ENCODE peak calls at places on chromosome 13, in nine cellular contexts. N is nephron progenitor cell; L is progenitor cell of endocrine pancreas; A is mesenteric fat pad; E is CD4-positive, alpha-beta T cell; Q is ACHN; H is A549; T is adrenal gland; F is stimulated activated CD4-positive, alpha-beta T cell treated with anti-CD3 and anti-CD28 coated beads, TNF-alpha, amount 100 ng/mL, for 48 hours. B is an unnamed sample.

GRCh38 chr13:42266464-42266863 is 5.5 kb upstream of the AKAP11 start:
- DNase-seq in N (no peak), L (no peak), A (no peak), E (no peak), Q (peak), H (no peak), T (no peak), F (no peak), B (no peak)

GRCh38 chr13:73967397-73968165 is 166.6 kb downstream of the KLF12 start:
- DNase-seq in N (no peak), L (no peak), A (no peak), E (no peak), Q (peak), H (no peak), T (no peak), F (no peak), B (no peak)

GRCh38 chr13:93231867-93232266 is 5.3 kb downstream of the GPC6 start:
- DNase-seq in N (no peak), L (no peak), A (no peak), E (no peak), Q (no peak), H (no peak), T (no peak), F (no peak), B (no peak)

GRCh38 chr13:75702476-75702875 is 66.3 kb downstream of the LMO7 start:
- DNase-seq in N (no peak), L (no peak), A (no peak), E (no peak), Q (no peak), H (no peak), T (no peak), F (no peak), B (no peak)

GRCh38 chr13:52128714-52129700 is at the start of gene NEK5:
- DNase-seq in N (peak), L (peak), A (peak), E (peak), Q (peak), H (peak), T (peak), F (peak), B (peak)

GRCh38 chr13:26971990-26972888 is 199.4 kb downstream of the USP12 start:
- DNase-seq in N (peak), L (no peak), A (no peak), E (no peak), Q (no peak), H (peak), T (no peak), F (no peak), B (no peak)

GRCh38 chr13:111516712-111517640 is 196.5 kb downstream of the TEX29 start:
- DNase-seq in N (no peak), L (no peak), A (peak), E (no peak), Q (no peak), H (no peak), T (no peak), F (no peak), B (no peak)

GRCh38 chr13:27679896-27680295 is 58.2 kb downstream of the POLR1D start:
- DNase-seq in N (no peak), L (no peak), A (no peak), E (no peak), Q (no peak), H (no peak), T (no peak), F (no peak), B (no peak)

GRCh38 chr13:44371421-44371820 is 2.2 kb upstream of the SERP2 start:
- DNase-seq in N (no peak), L (no peak), A (no peak), E (no peak), Q (no peak), H (no peak), T (no peak), F (no peak), B (no peak)

GRCh38 chr13:113657851-113658741 is at the start of gene ATP4B:
- DNase-seq in N (no peak), L (no peak), A (peak), E (peak), Q (no peak), H (no peak), T (no peak), F (no peak), B (no peak)

GRCh38 chr13:50945669-50946068 is 36.1 kb downstream of the RNASEH2B start:
- DNase-seq in N (no peak), L (no peak), A (no peak), E (no peak), Q (no peak), H (no peak), T (no peak), F (no peak), B (no peak)

GRCh38 chr13:97224544-97225324 is 2.6 kb downstream of the MBNL2 start:
- DNase-seq in N (no peak), L (no peak), A (no peak), E (no peak), Q (peak), H (no peak), T (no peak), F (no peak), B (no peak)

GRCh38 chr13:30743319-30744055 is 8.1 kb downstream of the ALOX5AP start:
- DNase-seq in N (no peak), L (no peak), A (no peak), E (no peak), Q (peak), H (peak), T (no peak), F (no peak), B (no peak)

GRCh38 chr13:74794582-74794981 is 660.4 kb upstream of the KLF12 start:
- DNase-seq in N (no peak), L (no peak), A (no peak), E (no peak), Q (no peak), H (no peak), T (no peak), F (no peak), B (no peak)

GRCh38 chr13:30907167-30907761 is 1.2 kb downstream of the MEDAG start:
- DNase-seq in N (no peak), L (no peak), A (no peak), E (no peak), Q (no peak), H (no peak), T (no peak), F (no peak), B (no peak)

GRCh38 chr13:65011403-65011802 is 2218.7 kb downstream of the PCDH9 start:
- DNase-seq in N (no peak), L (no peak), A (no peak), E (no peak), Q (no peak), H (no peak), T (no peak), F (no peak), B (no peak)

GRCh38 chr13:97018029-97018819 is 23.9 kb upstream of the OXGR1 start:
- DNase-seq in N (peak), L (peak), A (no peak), E (no peak), Q (peak), H (peak), T (peak), F (no peak), B (peak)

GRCh38 chr13:109778102-109778542 is 8.3 kb downstream of the IRS2 start:
- DNase-seq in N (no peak), L (no peak), A (no peak), E (no peak), Q (peak), H (peak), T (no peak), F (no peak), B (no peak)

GRCh38 chr13:34064456-34065205 is 246.7 kb downstream of the RFC3 start:
- DNase-seq in N (no peak), L (no peak), A (no peak), E (no peak), Q (no peak), H (no peak), T (no peak), F (no peak), B (no peak)

GRCh38 chr13:40440990-40441820 is 225.2 kb downstream of the FOXO1 start:
- DNase-seq in N (no peak), L (no peak), A (no peak), E (no peak), Q (no peak), H (peak), T (peak), F (no peak), B (no peak)

GRCh38 chr13:39038569-39038898 is 278 bp downstream of the NHLRC3 start:
- DNase-seq in N (no peak), L (no peak), A (no peak), E (peak), Q (peak), H (peak), T (peak), F (peak), B (peak)

GRCh38 chr13:73259061-73259908 is 200.5 kb downstream of the KLF5 start:
- DNase-seq in N (no peak), L (no peak), A (no peak), E (no peak), Q (no peak), H (no peak), T (no peak), F (no peak), B (no peak)

GRCh38 chr13:79423801-79424642 is 18.0 kb upstream of the RBM26 start:
- DNase-seq in N (no peak), L (no peak), A (no peak), E (no peak), Q (peak), H (peak), T (no peak), F (no peak), B (no peak)

GRCh38 chr13:36082806-36083205 is 48.4 kb downstream of the DCLK1 start:
- DNase-seq in N (no peak), L (no peak), A (no peak), E (no peak), Q (no peak), H (no peak), T (no peak), F (no peak), B (no peak)

GRCh38 chr13:100175078-100175802 is 86.3 kb downstream of the PCCA start:
- DNase-seq in N (no peak), L (no peak), A (no peak), E (no peak), Q (no peak), H (no peak), T (no peak), F (no peak), B (no peak)

GRCh38 chr13:85194482-85194881 is 604.7 kb downstream of the SLITRK6 start:
- DNase-seq in N (no peak), L (no peak), A (no peak), E (no peak), Q (no peak), H (no peak), T (no peak), F (no peak), B (no peak)

GRCh38 chr13:24293761-24294160 is 15.6 kb upstream of the C1QTNF9 start:
- DNase-seq in N (no peak), L (no peak), A (no peak), E (no peak), Q (no peak), H (no peak), T (no peak), F (no peak), B (no peak)

GRCh38 chr13:98537306-98537705 is 39.6 kb downstream of the STK24 start:
- DNase-seq in N (no peak), L (no peak), A (no peak), E (no peak), Q (no peak), H (no peak), T (no peak), F (no peak), B (no peak)

GRCh38 chr13:40275636-40276035 is 390.8 kb downstream of the FOXO1 start:
- DNase-seq in N (no peak), L (no peak), A (no peak), E (no peak), Q (no peak), H (no peak), T (no peak), F (no peak), B (no peak)

GRCh38 chr13:23776698-23777570 is 112.3 kb downstream of the MIPEP start:
- DNase-seq in N (no peak), L (no peak), A (no peak), E (no peak), Q (no peak), H (no peak), T (no peak), F (no peak), B (no peak)

GRCh38 chr13:101711307-101712025 is 259.0 kb downstream of the ITGBL1 start:
- DNase-seq in N (no peak), L (no peak), A (no peak), E (no peak), Q (no peak), H (no peak), T (no peak), F (no peak), B (no peak)

GRCh38 chr13:81223784-81224501 is 883.0 kb upstream of the SPRY2 start:
- DNase-seq in N (no peak), L (no peak), A (no peak), E (no peak), Q (no peak), H (no peak), T (no peak), F (no peak), B (no peak)

GRCh38 chr13:46355088-46355468 is 32.0 kb downstream of the RUBCNL start:
- DNase-seq in N (no peak), L (no peak), A (no peak), E (no peak), Q (no peak), H (no peak), T (no peak), F (no peak), B (no peak)

GRCh38 chr13:38979891-38980627 is 10.6 kb downstream of the STOML3 start:
- DNase-seq in N (no peak), L (no peak), A (no peak), E (no peak), Q (no peak), H (no peak), T (no peak), F (no peak), B (no peak)

GRCh38 chr13:38530492-38530891 is 156.4 kb upstream of the FREM2 start:
- DNase-seq in N (no peak), L (no peak), A (no peak), E (no peak), Q (peak), H (no peak), T (no peak), F (no peak), B (no peak)

GRCh38 chr13:40158218-40158617 is 502.8 kb downstream of the COG6 start:
- DNase-seq in N (no peak), L (no peak), A (no peak), E (no peak), Q (no peak), H (no peak), T (no peak), F (no peak), B (no peak)

GRCh38 chr13:108996430-108996829 is 367.0 kb downstream of the MYO16 start:
- DNase-seq in N (no peak), L (no peak), A (no peak), E (no peak), Q (no peak), H (no peak), T (no peak), F (no peak), B (no peak)

GRCh38 chr13:51271008-51271407 is 48.8 kb downstream of the FAM124A start:
- DNase-seq in N (no peak), L (no peak), A (no peak), E (no peak), Q (no peak), H (no peak), T (no peak), F (no peak), B (no peak)

GRCh38 chr13:22483276-22483675 is 697.5 kb upstream of the SGCG start:
- DNase-seq in N (no peak), L (no peak), A (no peak), E (no peak), Q (no peak), H (no peak), T (no peak), F (no peak), B (no peak)

GRCh38 chr13:76969488-76970365 is 21.4 kb downstream of the ACOD1 start:
- DNase-seq in N (no peak), L (no peak), A (no peak), E (no peak), Q (no peak), H (no peak), T (no peak), F (no peak), B (no peak)